ENCODE peak calls at places on chromosomes 13 and 19, in six cellular contexts. U is astrocyte of the hippocampus; E is mammary epithelial cell; B is stimulated activated CD4-positive, alpha-beta T cell treated with anti-CD3 and anti-CD28 coated beads, Interleukin-1b, Interleukin-23, amount 100 ng/mL, for 1 hour; H is mucosa of descending colon; A is MG63. I is an unnamed sample.

GRCh38 chr13:106318941-106319411 is 216.5 kb downstream of the EFNB2 start:
- DNase-seq in U (peak), E (peak), B (no peak), H (no peak), A (peak), I (no peak)

GRCh38 chr13:95087746-95088305 is 213.4 kb downstream of the ABCC4 start:
- DNase-seq in U (peak), E (peak), B (no peak), H (no peak), A (no peak), I (no peak)

GRCh38 chr13:21744149-21744548 is 73.3 kb downstream of the FGF9 start:
- DNase-seq in U (no peak), E (no peak), B (no peak), H (no peak), A (no peak), I (no peak)

GRCh38 chr13:35994131-35994966 is 136.8 kb downstream of the DCLK1 start:
- DNase-seq in U (peak), E (peak), B (no peak), H (no peak), A (peak), I (no peak)

GRCh38 chr19:44476559-44477408 is 23.5 kb downstream of the ZNF180 start:
- DNase-seq in U (peak), E (peak), B (no peak), H (no peak), A (no peak), I (no peak)

GRCh38 chr13:46121597-46122163 is 16.8 kb upstream of the CPB2 start:
- DNase-seq in U (no peak), E (no peak), B (no peak), H (no peak), A (no peak), I (no peak)

GRCh38 chr13:92255533-92255932 is 857.1 kb downstream of the GPC5 start:
- DNase-seq in U (no peak), E (no peak), B (no peak), H (no peak), A (no peak), I (no peak)

GRCh38 chr19:34831714-34832113 is 58.7 kb upstream of the ZNF599 start:
- DNase-seq in U (no peak), E (no peak), B (no peak), H (no peak), A (no peak), I (no peak)

GRCh38 chr19:344625-345319 is at the start of gene MIER2:
- DNase-seq in U (peak), E (peak), B (peak), H (peak), A (peak), I (peak)

I was measured in WTC11.